ENCODE peak calls at places on chromosomes 6 and 20, in four cellular contexts. H is HepG2, K is K562, U is GM12878. G is an unnamed sample.

GRCh38 chr6:49052901-49053300 is 410.2 kb downstream of the MMUT start:
- DNase-seq in K (no peak), H (no peak), U (no peak), G (no peak)

GRCh38 chr6:140897349-140897748 is 1235.4 kb upstream of the GJE1 start:
- DNase-seq in K (no peak), H (peak; percentile 45), U (no peak), G (no peak)

GRCh38 chr20:39453890-39454289 is 491.7 kb downstream of the DHX35 start:
- DNase-seq in H (no peak), U (no peak), K (no peak), G (no peak)

GRCh38 chr20:50144362-50144761 is 9.2 kb downstream of the PEDS1 start:
- DNase-seq in U (no peak), K (no peak), H (peak; percentile 81), G (peak; percentile 89)

GRCh38 chr20:41392871-41393704 is 26.5 kb upstream of the EMILIN3 start:
- DNase-seq in H (no peak), U (no peak), K (no peak), G (no peak)

GRCh38 chr20:3209946-3210317 is 634 bp downstream of the ITPA start:
- DNase-seq in U (no peak), H (no peak), K (no peak), G (no peak)

GRCh38 chr6:112618796-112619195 is 271.7 kb downstream of the RFPL4B start:
- DNase-seq in K (no peak), U (no peak), H (no peak), G (no peak)

GRCh38 chr6:150331344-150331743 is 37.5 kb upstream of the IYD start:
- DNase-seq in H (no peak), U (no peak), K (no peak), G (no peak)

GRCh38 chr20:47181056-47181862 is 175.2 kb downstream of the ZMYND8 start:
- DNase-seq in U (no peak), K (peak; percentile 61), H (peak; percentile 92), G (peak; percentile 92)

GRCh38 chr6:29651413-29652197 is 5.3 kb upstream of the MOG start:
- DNase-seq in U (no peak), K (peak; percentile 31), H (peak; percentile 56), G (peak; percentile 51)

GRCh38 chr6:148628251-148628650 is 118.6 kb upstream of the UST start:
- DNase-seq in H (no peak), U (no peak), K (peak; percentile 14), G (no peak)

GRCh38 chr6:53447869-53448268 is 97.0 kb downstream of the GCLC start:
- DNase-seq in H (no peak), K (no peak), U (no peak), G (no peak)

GRCh38 chr6:112289039-112289566 is 34.7 kb upstream of the LAMA4 start:
- DNase-seq in K (no peak), H (no peak), U (no peak), G (no peak)

GRCh38 chr20:47749367-47749766 is 35.9 kb downstream of the SULF2 start:
- DNase-seq in U (no peak), K (no peak), H (no peak), G (no peak)

GRCh38 chr6:38542031-38542430 is 97.7 kb downstream of the BTBD9 start:
- DNase-seq in H (no peak), U (no peak), K (no peak), G (no peak)

GRCh38 chr20:21110811-21111210 is 4.7 kb upstream of the LINC00237 start:
- DNase-seq in H (no peak), K (no peak), U (no peak), G (no peak)

GRCh38 chr20:38589967-38590681 is 9.1 kb downstream of the ADIG start:
- DNase-seq in H (no peak), K (no peak), U (no peak), G (no peak)

GRCh38 chr6:21396313-21396712 is 197.2 kb upstream of the SOX4 start:
- DNase-seq in U (no peak), K (no peak), H (no peak), G (no peak)

GRCh38 chr6:37160922-37161778 is 8.8 kb upstream of the PIM1 start:
- DNase-seq in K (no peak), H (no peak), U (peak; percentile 66), G (no peak)

GRCh38 chr6:137962725-137963124 is 95.7 kb downstream of the TNFAIP3 start:
- DNase-seq in U (no peak), H (no peak), K (no peak), G (no peak)

GRCh38 chr6:136846046-136846445 is 23.7 kb downstream of the PEX7 start:
- DNase-seq in U (no peak), K (peak; percentile 51), H (peak; percentile 57), G (peak; percentile 24)
- TF ChIP-seq CHD4 in U (no peak), K (no peak), H (no peak), G (no peak)

GRCh38 chr20:36880741-36881250 is 4.9 kb downstream of the TLDC2 start:
- DNase-seq in H (no peak), K (no peak), U (no peak), G (no peak)
- TF ChIP-seq CHD4 in H (no peak), K (no peak), U (no peak), G (no peak)

GRCh38 chr6:30830438-30830837 is 53.9 kb upstream of the DDR1 start:
- DNase-seq in H (no peak), K (no peak), U (no peak), G (no peak)
- TF ChIP-seq CHD4 in H (no peak), K (no peak), U (no peak), G (no peak)

DNA sequence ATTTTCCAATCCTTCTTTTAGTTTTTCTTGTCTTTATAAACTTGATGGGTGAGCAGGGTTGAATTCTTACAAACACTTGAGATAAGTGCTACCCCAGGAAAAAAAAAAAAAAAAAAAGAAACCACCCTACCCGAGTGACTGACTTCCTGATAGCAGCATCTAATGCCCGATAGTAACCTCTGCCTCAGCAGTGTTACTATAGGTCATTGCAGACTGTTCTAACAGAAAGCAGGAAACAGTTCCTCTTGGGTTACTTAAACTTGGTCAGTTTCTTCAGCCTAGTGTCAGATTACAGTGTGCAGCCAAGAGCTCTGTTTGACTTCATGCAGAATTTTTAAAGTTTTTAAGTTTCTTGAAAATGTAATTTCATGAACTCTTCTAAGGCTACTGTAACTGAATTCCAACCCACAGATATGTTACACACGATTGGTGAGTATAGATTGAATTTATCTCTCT is 2.1 kb downstream of the MYLIP start:
- DNase-seq in U (peak; percentile 61), K (peak; percentile 60), H (peak; percentile 72), G (peak; percentile 21)
- TF ChIP-seq CHD4 in U (no peak), K (no peak), H (no peak), G (no peak)

GRCh38 chr6:131107166-131107565 is 28.1 kb upstream of the AKAP7 start:
- DNase-seq in H (peak; percentile 80), K (no peak), U (no peak), G (peak; percentile 26)
- TF ChIP-seq CHD4 in H (no peak), K (no peak), U (no peak), G (no peak)

G was measured in A549.